ENCODE peak calls at places on chromosomes 12 and 14, in five cellular contexts. One of them, this sample, is unnamed.

GRCh38 chr12:94988471-94988870 is 15.0 kb downstream of the NDUFA12 start:
- DNase-seq in uterus: no peak
- DNase-seq in suprapubic skin: no peak
- DNase-seq in CD8-positive, alpha-beta T cell: no peak
- DNase-seq in fibroblast of lung: no peak
- DNase-seq in this sample: no peak

GRCh38 chr14:92224348-92224954 is 98.5 kb upstream of the SLC24A4 start:
- DNase-seq in uterus: no peak
- DNase-seq in suprapubic skin: no peak
- DNase-seq in CD8-positive, alpha-beta T cell: no peak
- DNase-seq in fibroblast of lung: peak
- DNase-seq in this sample: peak

GRCh38 chr12:104886418-104887401 is 71.4 kb downstream of the SLC41A2 start:
- DNase-seq in uterus: no peak
- DNase-seq in suprapubic skin: no peak
- DNase-seq in CD8-positive, alpha-beta T cell: no peak
- DNase-seq in fibroblast of lung: peak
- DNase-seq in this sample: peak

GRCh38 chr14:92589213-92589852 is 75.8 kb downstream of the RIN3 start:
- DNase-seq in uterus: peak
- DNase-seq in suprapubic skin: peak
- DNase-seq in CD8-positive, alpha-beta T cell: no peak
- DNase-seq in fibroblast of lung: peak
- DNase-seq in this sample: peak

GRCh38 chr14:54812661-54813060 is 90.0 kb downstream of the GCH1 start:
- DNase-seq in uterus: no peak
- DNase-seq in suprapubic skin: no peak
- DNase-seq in CD8-positive, alpha-beta T cell: no peak
- DNase-seq in fibroblast of lung: no peak
- DNase-seq in this sample: no peak

GRCh38 chr12:65882504-65882903 is 58.2 kb downstream of the HMGA2 start:
- DNase-seq in uterus: no peak
- DNase-seq in suprapubic skin: no peak
- DNase-seq in CD8-positive, alpha-beta T cell: no peak
- DNase-seq in fibroblast of lung: peak
- DNase-seq in this sample: no peak

GRCh38 chr12:123363743-123364531 is 710 bp downstream of the SBNO1 start:
- DNase-seq in uterus: no peak
- DNase-seq in suprapubic skin: peak
- DNase-seq in CD8-positive, alpha-beta T cell: peak
- DNase-seq in fibroblast of lung: no peak
- DNase-seq in this sample: peak

GRCh38 chr12:50725011-50725899 is 38.6 kb upstream of the ATF1 start:
- DNase-seq in uterus: no peak
- DNase-seq in suprapubic skin: no peak
- DNase-seq in CD8-positive, alpha-beta T cell: no peak
- DNase-seq in fibroblast of lung: peak
- DNase-seq in this sample: no peak

GRCh38 chr12:24608637-24609285 is 340.1 kb downstream of the BCAT1 start:
- DNase-seq in uterus: no peak
- DNase-seq in suprapubic skin: no peak
- DNase-seq in CD8-positive, alpha-beta T cell: no peak
- DNase-seq in fibroblast of lung: no peak
- DNase-seq in this sample: no peak

GRCh38 chr12:75964150-75964549 is 67.4 kb downstream of the PHLDA1 start:
- DNase-seq in uterus: no peak
- DNase-seq in suprapubic skin: no peak
- DNase-seq in CD8-positive, alpha-beta T cell: no peak
- DNase-seq in fibroblast of lung: no peak
- DNase-seq in this sample: peak

GRCh38 chr14:103946975-103947374 is 4.6 kb upstream of the RD3L start:
- DNase-seq in uterus: no peak
- DNase-seq in suprapubic skin: no peak
- DNase-seq in CD8-positive, alpha-beta T cell: no peak
- DNase-seq in fibroblast of lung: no peak
- DNase-seq in this sample: no peak

GRCh38 chr12:78559441-78559840 is 305.1 kb upstream of the SYT1 start:
- DNase-seq in uterus: no peak
- DNase-seq in suprapubic skin: no peak
- DNase-seq in CD8-positive, alpha-beta T cell: no peak
- DNase-seq in fibroblast of lung: no peak
- DNase-seq in this sample: no peak

GRCh38 chr12:78566461-78566860 is 298.1 kb upstream of the SYT1 start:
- DNase-seq in uterus: no peak
- DNase-seq in suprapubic skin: no peak
- DNase-seq in CD8-positive, alpha-beta T cell: no peak
- DNase-seq in fibroblast of lung: no peak
- DNase-seq in this sample: no peak

GRCh38 chr12:78560633-78561032 is 303.9 kb upstream of the SYT1 start:
- DNase-seq in uterus: no peak
- DNase-seq in suprapubic skin: no peak
- DNase-seq in CD8-positive, alpha-beta T cell: no peak
- DNase-seq in fibroblast of lung: no peak
- DNase-seq in this sample: no peak

GRCh38 chr12:78568326-78569020 is 296.1 kb upstream of the SYT1 start:
- DNase-seq in uterus: no peak
- DNase-seq in suprapubic skin: no peak
- DNase-seq in CD8-positive, alpha-beta T cell: no peak
- DNase-seq in fibroblast of lung: peak
- DNase-seq in this sample: no peak

DNA sequence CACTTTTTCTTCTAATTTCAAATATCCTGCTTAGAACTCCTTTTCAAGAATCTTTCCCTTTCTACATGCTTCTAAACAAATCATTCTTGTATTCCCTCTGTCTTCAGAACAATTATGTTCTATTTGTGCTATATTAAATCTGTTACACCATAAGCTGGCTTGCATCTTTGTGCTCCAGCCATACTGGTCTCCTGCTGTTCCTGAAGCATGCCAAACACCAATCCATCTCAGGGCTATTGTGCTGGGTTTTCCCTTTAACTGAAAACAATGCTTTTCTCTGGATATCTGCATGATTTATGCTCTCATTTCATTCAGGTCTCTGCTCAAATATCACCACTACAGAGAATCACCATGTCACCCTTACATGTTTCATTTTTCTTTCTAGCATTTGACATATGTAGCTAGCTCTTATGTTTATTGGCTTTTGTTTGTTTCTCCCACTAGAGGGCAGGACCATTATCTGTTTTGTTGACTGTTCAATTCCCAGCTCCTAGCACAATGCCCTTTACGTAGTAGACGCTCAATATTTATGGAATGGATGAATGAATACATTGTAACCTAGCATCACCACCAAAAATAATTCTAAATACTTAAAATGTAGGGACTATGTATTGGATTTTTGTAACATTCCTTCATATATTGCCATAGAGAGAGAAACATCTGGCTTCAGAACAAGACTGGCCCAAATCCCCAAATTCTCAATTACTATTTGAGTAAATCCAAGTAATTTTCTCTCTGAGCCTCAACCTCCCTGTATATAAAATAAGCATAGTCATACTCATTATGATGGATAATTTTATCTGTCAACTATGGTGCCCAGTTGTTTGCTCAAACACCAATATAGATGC is 302.0 kb upstream of the SYT1 start:
- DNase-seq in uterus: no peak
- DNase-seq in suprapubic skin: no peak
- DNase-seq in CD8-positive, alpha-beta T cell: no peak
- DNase-seq in fibroblast of lung: peak
- DNase-seq in this sample: peak
- TF ChIP-seq CTCF in uterus: no peak
- TF ChIP-seq CTCF in suprapubic skin: no peak
- TF ChIP-seq CTCF in CD8-positive, alpha-beta T cell: no peak
- TF ChIP-seq CTCF in fibroblast of lung: peak
- TF ChIP-seq CTCF in this sample: peak

DNA sequence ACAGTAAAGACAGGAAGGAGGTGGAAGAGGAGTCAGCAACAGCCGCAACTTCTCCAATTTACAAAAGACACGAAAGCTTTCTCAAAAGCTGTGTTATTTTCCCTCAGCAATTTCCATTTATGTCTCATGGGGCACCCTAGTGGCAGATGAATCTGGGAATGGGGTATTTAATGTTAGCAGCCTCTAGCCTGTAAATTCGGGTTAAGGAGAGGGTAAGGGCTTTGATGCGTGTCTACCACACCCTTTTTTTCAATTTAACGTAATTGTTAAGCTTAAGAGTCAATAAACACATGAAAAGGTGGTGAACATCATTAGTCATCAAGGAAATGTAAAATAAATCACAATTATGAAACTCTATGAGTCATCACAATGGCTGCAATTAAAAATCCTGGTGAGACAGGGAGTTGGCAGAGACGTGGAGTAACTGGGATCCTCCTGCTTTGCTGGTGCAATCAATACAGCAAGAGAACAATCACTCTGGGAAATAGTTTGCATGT is 986.4 kb downstream of the AACS start:
- DNase-seq in uterus: no peak
- DNase-seq in suprapubic skin: no peak
- DNase-seq in CD8-positive, alpha-beta T cell: no peak
- DNase-seq in fibroblast of lung: peak
- DNase-seq in this sample: peak
- H3K4me3 ChIP-seq in uterus: no peak
- H3K4me3 ChIP-seq in suprapubic skin: no peak
- H3K4me3 ChIP-seq in CD8-positive, alpha-beta T cell: no peak
- H3K4me3 ChIP-seq in fibroblast of lung: no peak
- H3K4me3 ChIP-seq in this sample: no peak

DNA sequence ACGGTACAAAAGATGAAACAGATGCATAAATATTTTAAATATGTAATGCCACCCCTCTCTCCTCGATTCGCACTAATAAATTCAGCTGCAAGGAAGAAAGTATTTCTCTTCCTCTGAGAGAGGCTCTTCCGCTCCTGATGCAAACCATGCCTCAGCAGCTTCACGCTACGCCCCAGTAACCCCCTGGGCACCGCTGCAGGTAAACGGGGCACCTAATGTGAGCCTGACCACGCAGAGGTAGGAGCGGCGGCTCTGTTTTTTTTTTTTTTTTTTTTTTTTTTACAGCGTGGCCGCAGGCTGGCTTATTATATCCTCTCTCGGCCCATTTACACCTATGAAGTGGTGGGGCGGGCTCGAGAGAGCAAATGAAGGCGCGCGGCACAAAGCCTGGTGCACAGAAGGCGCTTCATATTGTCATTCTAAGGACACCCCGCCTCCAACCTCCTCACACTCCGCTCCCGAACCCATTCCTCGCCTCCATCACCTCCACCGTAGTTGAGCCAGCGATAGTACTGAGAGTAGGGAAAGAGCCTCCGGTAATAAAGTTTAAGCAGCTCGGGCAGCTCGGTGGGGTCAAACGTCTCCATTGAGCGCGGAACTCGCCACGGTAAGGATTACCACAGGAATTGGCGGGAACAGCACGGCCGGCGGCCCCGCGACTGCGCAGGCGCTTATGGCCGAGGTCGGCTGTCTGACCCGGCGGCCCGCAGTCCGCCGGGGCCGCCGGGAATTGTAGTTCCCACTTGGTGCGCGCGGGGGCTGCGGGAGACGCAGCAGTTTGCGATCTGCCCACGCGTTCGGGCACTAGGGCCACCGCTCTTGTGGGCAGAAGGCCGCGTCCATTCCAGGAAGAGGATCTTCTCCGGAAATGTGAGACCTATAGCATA is at the start of gene PRIM1:
- DNase-seq in uterus: peak
- DNase-seq in suprapubic skin: peak
- DNase-seq in CD8-positive, alpha-beta T cell: peak
- DNase-seq in fibroblast of lung: peak
- DNase-seq in this sample: peak
- TF ChIP-seq CTCF in uterus: peak
- TF ChIP-seq CTCF in suprapubic skin: no peak
- TF ChIP-seq CTCF in CD8-positive, alpha-beta T cell: peak
- TF ChIP-seq CTCF in fibroblast of lung: no peak
- TF ChIP-seq CTCF in this sample: no peak

GRCh38 chr14:50001999-50002925 is 109.4 kb downstream of the ARF6 start:
- DNase-seq in uterus: no peak
- DNase-seq in suprapubic skin: peak
- DNase-seq in CD8-positive, alpha-beta T cell: peak
- DNase-seq in fibroblast of lung: no peak
- DNase-seq in this sample: no peak
- H3K4me3 ChIP-seq in uterus: no peak
- H3K4me3 ChIP-seq in suprapubic skin: peak
- H3K4me3 ChIP-seq in CD8-positive, alpha-beta T cell: peak
- H3K4me3 ChIP-seq in fibroblast of lung: no peak
- H3K4me3 ChIP-seq in this sample: peak

GRCh38 chr14:90849787-90850444 is 33.7 kb upstream of the TTC7B start:
- DNase-seq in uterus: no peak
- DNase-seq in suprapubic skin: no peak
- DNase-seq in CD8-positive, alpha-beta T cell: no peak
- DNase-seq in fibroblast of lung: no peak
- DNase-seq in this sample: no peak
- TF ChIP-seq CTCF in uterus: no peak
- TF ChIP-seq CTCF in suprapubic skin: no peak
- TF ChIP-seq CTCF in CD8-positive, alpha-beta T cell: no peak
- TF ChIP-seq CTCF in fibroblast of lung: no peak
- TF ChIP-seq CTCF in this sample: no peak

GRCh38 chr14:71582705-71583104 is 349.5 kb upstream of the RGS6 start:
- DNase-seq in uterus: no peak
- DNase-seq in suprapubic skin: no peak
- DNase-seq in CD8-positive, alpha-beta T cell: no peak
- DNase-seq in fibroblast of lung: peak
- DNase-seq in this sample: peak
- H3K4me3 ChIP-seq in uterus: no peak
- H3K4me3 ChIP-seq in suprapubic skin: no peak
- H3K4me3 ChIP-seq in CD8-positive, alpha-beta T cell: no peak
- H3K4me3 ChIP-seq in fibroblast of lung: no peak
- H3K4me3 ChIP-seq in this sample: no peak